ENCODE peak calls at places on chromosomes 12 and 14, in ten cellular contexts. One of them, this sample, is unnamed.

GRCh38 chr12:25677180-25677937 is 124.3 kb upstream of the LMNTD1 start:
- DNase-seq in left cardiac atrium: no peak
- DNase-seq in cardiac muscle cell: peak
- DNase-seq in activated T-cell treated with anti-CD3 and anti-CD28 coated beads, Interleukin-2, amount 50 U/mL, for 72 hours: no peak
- DNase-seq in hypothalamus: no peak
- DNase-seq in H7: no peak
- DNase-seq in H54: no peak
- DNase-seq in fibroblast of lung: no peak
- DNase-seq in stimulated activated CD8-positive, alpha-beta memory T cell treated with anti-CD3 and anti-CD28 coated beads, Interleukin-15, amount 100 ng/mL, for 24 hours: no peak
- DNase-seq in tibial artery: no peak
- DNase-seq in this sample: no peak

GRCh38 chr12:118816296-118816695 is 165.0 kb upstream of the SRRM4 start:
- DNase-seq in left cardiac atrium: no peak
- DNase-seq in cardiac muscle cell: no peak
- DNase-seq in activated T-cell treated with anti-CD3 and anti-CD28 coated beads, Interleukin-2, amount 50 U/mL, for 72 hours: no peak
- DNase-seq in hypothalamus: no peak
- DNase-seq in H7: no peak
- DNase-seq in H54: no peak
- DNase-seq in fibroblast of lung: no peak
- DNase-seq in stimulated activated CD8-positive, alpha-beta memory T cell treated with anti-CD3 and anti-CD28 coated beads, Interleukin-15, amount 100 ng/mL, for 24 hours: no peak
- DNase-seq in tibial artery: no peak
- DNase-seq in this sample: no peak

GRCh38 chr14:33210304-33210703 is 271.6 kb downstream of the NPAS3 start:
- DNase-seq in left cardiac atrium: no peak
- DNase-seq in cardiac muscle cell: peak
- DNase-seq in activated T-cell treated with anti-CD3 and anti-CD28 coated beads, Interleukin-2, amount 50 U/mL, for 72 hours: no peak
- DNase-seq in hypothalamus: no peak
- DNase-seq in H7: peak
- DNase-seq in H54: no peak
- DNase-seq in fibroblast of lung: peak
- DNase-seq in stimulated activated CD8-positive, alpha-beta memory T cell treated with anti-CD3 and anti-CD28 coated beads, Interleukin-15, amount 100 ng/mL, for 24 hours: no peak
- DNase-seq in tibial artery: no peak
- DNase-seq in this sample: no peak

GRCh38 chr12:58363971-58364370 is 422.6 kb downstream of the ATP23 start:
- DNase-seq in left cardiac atrium: no peak
- DNase-seq in cardiac muscle cell: no peak
- DNase-seq in activated T-cell treated with anti-CD3 and anti-CD28 coated beads, Interleukin-2, amount 50 U/mL, for 72 hours: no peak
- DNase-seq in hypothalamus: no peak
- DNase-seq in H7: no peak
- DNase-seq in H54: no peak
- DNase-seq in fibroblast of lung: peak
- DNase-seq in stimulated activated CD8-positive, alpha-beta memory T cell treated with anti-CD3 and anti-CD28 coated beads, Interleukin-15, amount 100 ng/mL, for 24 hours: no peak
- DNase-seq in tibial artery: no peak
- DNase-seq in this sample: no peak

GRCh38 chr14:76834296-76834695 is 8.1 kb downstream of the LRRC74A start:
- DNase-seq in left cardiac atrium: no peak
- DNase-seq in cardiac muscle cell: no peak
- DNase-seq in activated T-cell treated with anti-CD3 and anti-CD28 coated beads, Interleukin-2, amount 50 U/mL, for 72 hours: no peak
- DNase-seq in hypothalamus: no peak
- DNase-seq in H7: no peak
- DNase-seq in H54: no peak
- DNase-seq in fibroblast of lung: no peak
- DNase-seq in stimulated activated CD8-positive, alpha-beta memory T cell treated with anti-CD3 and anti-CD28 coated beads, Interleukin-15, amount 100 ng/mL, for 24 hours: no peak
- DNase-seq in tibial artery: no peak
- DNase-seq in this sample: no peak

GRCh38 chr14:105999361-106000028 is 473.1 kb downstream of the TMEM121 start:
- DNase-seq in left cardiac atrium: peak
- DNase-seq in cardiac muscle cell: no peak
- DNase-seq in activated T-cell treated with anti-CD3 and anti-CD28 coated beads, Interleukin-2, amount 50 U/mL, for 72 hours: peak
- DNase-seq in hypothalamus: no peak
- DNase-seq in H7: peak
- DNase-seq in H54: no peak
- DNase-seq in fibroblast of lung: no peak
- DNase-seq in stimulated activated CD8-positive, alpha-beta memory T cell treated with anti-CD3 and anti-CD28 coated beads, Interleukin-15, amount 100 ng/mL, for 24 hours: peak
- DNase-seq in tibial artery: no peak
- DNase-seq in this sample: peak

GRCh38 chr14:26930576-26930975 is 332.7 kb upstream of the NOVA1 start:
- DNase-seq in left cardiac atrium: no peak
- DNase-seq in cardiac muscle cell: no peak
- DNase-seq in activated T-cell treated with anti-CD3 and anti-CD28 coated beads, Interleukin-2, amount 50 U/mL, for 72 hours: no peak
- DNase-seq in hypothalamus: no peak
- DNase-seq in H7: no peak
- DNase-seq in H54: no peak
- DNase-seq in fibroblast of lung: no peak
- DNase-seq in stimulated activated CD8-positive, alpha-beta memory T cell treated with anti-CD3 and anti-CD28 coated beads, Interleukin-15, amount 100 ng/mL, for 24 hours: no peak
- DNase-seq in tibial artery: no peak
- DNase-seq in this sample: no peak

GRCh38 chr14:47186491-47186890 is 488.9 kb downstream of the MDGA2 start:
- DNase-seq in left cardiac atrium: no peak
- DNase-seq in cardiac muscle cell: peak
- DNase-seq in activated T-cell treated with anti-CD3 and anti-CD28 coated beads, Interleukin-2, amount 50 U/mL, for 72 hours: no peak
- DNase-seq in hypothalamus: no peak
- DNase-seq in H7: no peak
- DNase-seq in H54: no peak
- DNase-seq in fibroblast of lung: no peak
- DNase-seq in stimulated activated CD8-positive, alpha-beta memory T cell treated with anti-CD3 and anti-CD28 coated beads, Interleukin-15, amount 100 ng/mL, for 24 hours: no peak
- DNase-seq in tibial artery: no peak
- DNase-seq in this sample: no peak

GRCh38 chr14:71056168-71056567 is 148.9 kb downstream of the PCNX1 start:
- DNase-seq in left cardiac atrium: no peak
- DNase-seq in cardiac muscle cell: no peak
- DNase-seq in activated T-cell treated with anti-CD3 and anti-CD28 coated beads, Interleukin-2, amount 50 U/mL, for 72 hours: no peak
- DNase-seq in hypothalamus: no peak
- DNase-seq in H7: no peak
- DNase-seq in H54: no peak
- DNase-seq in fibroblast of lung: peak
- DNase-seq in stimulated activated CD8-positive, alpha-beta memory T cell treated with anti-CD3 and anti-CD28 coated beads, Interleukin-15, amount 100 ng/mL, for 24 hours: no peak
- DNase-seq in tibial artery: no peak
- DNase-seq in this sample: no peak

GRCh38 chr12:131917711-131918306 is 11.3 kb upstream of the PUS1 start:
- DNase-seq in left cardiac atrium: peak
- DNase-seq in cardiac muscle cell: no peak
- DNase-seq in activated T-cell treated with anti-CD3 and anti-CD28 coated beads, Interleukin-2, amount 50 U/mL, for 72 hours: no peak
- DNase-seq in hypothalamus: no peak
- DNase-seq in H7: peak
- DNase-seq in H54: no peak
- DNase-seq in fibroblast of lung: no peak
- DNase-seq in stimulated activated CD8-positive, alpha-beta memory T cell treated with anti-CD3 and anti-CD28 coated beads, Interleukin-15, amount 100 ng/mL, for 24 hours: no peak
- DNase-seq in tibial artery: no peak
- DNase-seq in this sample: no peak

GRCh38 chr14:22614240-22614799 is 16.2 kb downstream of the ABHD4 start:
- DNase-seq in left cardiac atrium: peak
- DNase-seq in cardiac muscle cell: peak
- DNase-seq in activated T-cell treated with anti-CD3 and anti-CD28 coated beads, Interleukin-2, amount 50 U/mL, for 72 hours: no peak
- DNase-seq in hypothalamus: no peak
- DNase-seq in H7: no peak
- DNase-seq in H54: peak
- DNase-seq in fibroblast of lung: peak
- DNase-seq in stimulated activated CD8-positive, alpha-beta memory T cell treated with anti-CD3 and anti-CD28 coated beads, Interleukin-15, amount 100 ng/mL, for 24 hours: no peak
- DNase-seq in tibial artery: no peak
- DNase-seq in this sample: no peak

GRCh38 chr12:52204095-52204930 is 12.5 kb upstream of the KRT80 start:
- DNase-seq in left cardiac atrium: peak
- DNase-seq in cardiac muscle cell: no peak
- DNase-seq in activated T-cell treated with anti-CD3 and anti-CD28 coated beads, Interleukin-2, amount 50 U/mL, for 72 hours: no peak
- DNase-seq in hypothalamus: no peak
- DNase-seq in H7: peak
- DNase-seq in H54: no peak
- DNase-seq in fibroblast of lung: peak
- DNase-seq in stimulated activated CD8-positive, alpha-beta memory T cell treated with anti-CD3 and anti-CD28 coated beads, Interleukin-15, amount 100 ng/mL, for 24 hours: no peak
- DNase-seq in tibial artery: peak
- DNase-seq in this sample: no peak

GRCh38 chr12:88401153-88401552 is 179.1 kb downstream of the KITLG start:
- DNase-seq in left cardiac atrium: no peak
- DNase-seq in cardiac muscle cell: no peak
- DNase-seq in activated T-cell treated with anti-CD3 and anti-CD28 coated beads, Interleukin-2, amount 50 U/mL, for 72 hours: no peak
- DNase-seq in hypothalamus: no peak
- DNase-seq in H7: no peak
- DNase-seq in H54: no peak
- DNase-seq in fibroblast of lung: peak
- DNase-seq in stimulated activated CD8-positive, alpha-beta memory T cell treated with anti-CD3 and anti-CD28 coated beads, Interleukin-15, amount 100 ng/mL, for 24 hours: no peak
- DNase-seq in tibial artery: no peak
- DNase-seq in this sample: no peak

GRCh38 chr12:83826112-83826511 is 1086.5 kb downstream of the SLC6A15 start:
- DNase-seq in left cardiac atrium: no peak
- DNase-seq in cardiac muscle cell: peak
- DNase-seq in activated T-cell treated with anti-CD3 and anti-CD28 coated beads, Interleukin-2, amount 50 U/mL, for 72 hours: peak
- DNase-seq in hypothalamus: no peak
- DNase-seq in H7: peak
- DNase-seq in H54: no peak
- DNase-seq in fibroblast of lung: peak
- DNase-seq in stimulated activated CD8-positive, alpha-beta memory T cell treated with anti-CD3 and anti-CD28 coated beads, Interleukin-15, amount 100 ng/mL, for 24 hours: no peak
- DNase-seq in tibial artery: no peak
- DNase-seq in this sample: no peak

GRCh38 chr14:64855732-64856527 is 23.8 kb downstream of the SPTB start:
- DNase-seq in left cardiac atrium: no peak
- DNase-seq in cardiac muscle cell: no peak
- DNase-seq in activated T-cell treated with anti-CD3 and anti-CD28 coated beads, Interleukin-2, amount 50 U/mL, for 72 hours: no peak
- DNase-seq in hypothalamus: no peak
- DNase-seq in H7: no peak
- DNase-seq in H54: no peak
- DNase-seq in fibroblast of lung: no peak
- DNase-seq in stimulated activated CD8-positive, alpha-beta memory T cell treated with anti-CD3 and anti-CD28 coated beads, Interleukin-15, amount 100 ng/mL, for 24 hours: no peak
- DNase-seq in tibial artery: no peak
- DNase-seq in this sample: no peak

GRCh38 chr12:12172106-12172511 is 94.7 kb downstream of the LRP6 start:
- DNase-seq in left cardiac atrium: no peak
- DNase-seq in cardiac muscle cell: peak
- DNase-seq in activated T-cell treated with anti-CD3 and anti-CD28 coated beads, Interleukin-2, amount 50 U/mL, for 72 hours: peak
- DNase-seq in hypothalamus: no peak
- DNase-seq in H7: no peak
- DNase-seq in H54: no peak
- DNase-seq in fibroblast of lung: peak
- DNase-seq in stimulated activated CD8-positive, alpha-beta memory T cell treated with anti-CD3 and anti-CD28 coated beads, Interleukin-15, amount 100 ng/mL, for 24 hours: no peak
- DNase-seq in tibial artery: no peak
- DNase-seq in this sample: no peak

GRCh38 chr14:99273025-99273723 is 1.2 kb upstream of the BCL11B start:
- DNase-seq in left cardiac atrium: no peak
- DNase-seq in cardiac muscle cell: peak
- DNase-seq in activated T-cell treated with anti-CD3 and anti-CD28 coated beads, Interleukin-2, amount 50 U/mL, for 72 hours: peak
- DNase-seq in hypothalamus: no peak
- DNase-seq in H7: peak
- DNase-seq in H54: no peak
- DNase-seq in fibroblast of lung: no peak
- DNase-seq in stimulated activated CD8-positive, alpha-beta memory T cell treated with anti-CD3 and anti-CD28 coated beads, Interleukin-15, amount 100 ng/mL, for 24 hours: no peak
- DNase-seq in tibial artery: no peak
- DNase-seq in this sample: no peak

GRCh38 chr12:92340441-92341332 is 195.0 kb upstream of the BTG1 start:
- DNase-seq in left cardiac atrium: no peak
- DNase-seq in cardiac muscle cell: peak
- DNase-seq in activated T-cell treated with anti-CD3 and anti-CD28 coated beads, Interleukin-2, amount 50 U/mL, for 72 hours: no peak
- DNase-seq in hypothalamus: no peak
- DNase-seq in H7: no peak
- DNase-seq in H54: no peak
- DNase-seq in fibroblast of lung: no peak
- DNase-seq in stimulated activated CD8-positive, alpha-beta memory T cell treated with anti-CD3 and anti-CD28 coated beads, Interleukin-15, amount 100 ng/mL, for 24 hours: no peak
- DNase-seq in tibial artery: no peak
- DNase-seq in this sample: no peak

GRCh38 chr12:57692500-57692899 is 1.4 kb upstream of the OS9 start:
- DNase-seq in left cardiac atrium: no peak
- DNase-seq in cardiac muscle cell: no peak
- DNase-seq in activated T-cell treated with anti-CD3 and anti-CD28 coated beads, Interleukin-2, amount 50 U/mL, for 72 hours: no peak
- DNase-seq in hypothalamus: no peak
- DNase-seq in H7: no peak
- DNase-seq in H54: no peak
- DNase-seq in fibroblast of lung: no peak
- DNase-seq in stimulated activated CD8-positive, alpha-beta memory T cell treated with anti-CD3 and anti-CD28 coated beads, Interleukin-15, amount 100 ng/mL, for 24 hours: no peak
- DNase-seq in tibial artery: no peak
- DNase-seq in this sample: no peak

GRCh38 chr12:75443709-75444108 is 36.8 kb upstream of the GLIPR1 start:
- DNase-seq in left cardiac atrium: no peak
- DNase-seq in cardiac muscle cell: no peak
- DNase-seq in activated T-cell treated with anti-CD3 and anti-CD28 coated beads, Interleukin-2, amount 50 U/mL, for 72 hours: no peak
- DNase-seq in hypothalamus: no peak
- DNase-seq in H7: no peak
- DNase-seq in H54: no peak
- DNase-seq in fibroblast of lung: peak
- DNase-seq in stimulated activated CD8-positive, alpha-beta memory T cell treated with anti-CD3 and anti-CD28 coated beads, Interleukin-15, amount 100 ng/mL, for 24 hours: no peak
- DNase-seq in tibial artery: no peak
- DNase-seq in this sample: no peak

GRCh38 chr12:110174373-110174996 is 50.3 kb downstream of the IFT81 start:
- DNase-seq in left cardiac atrium: no peak
- DNase-seq in cardiac muscle cell: no peak
- DNase-seq in activated T-cell treated with anti-CD3 and anti-CD28 coated beads, Interleukin-2, amount 50 U/mL, for 72 hours: no peak
- DNase-seq in hypothalamus: no peak
- DNase-seq in H7: no peak
- DNase-seq in H54: no peak
- DNase-seq in fibroblast of lung: no peak
- DNase-seq in stimulated activated CD8-positive, alpha-beta memory T cell treated with anti-CD3 and anti-CD28 coated beads, Interleukin-15, amount 100 ng/mL, for 24 hours: no peak
- DNase-seq in tibial artery: no peak
- DNase-seq in this sample: no peak

GRCh38 chr12:57000393-57000792 is 6.0 kb downstream of the ZBTB39 start:
- DNase-seq in left cardiac atrium: no peak
- DNase-seq in cardiac muscle cell: no peak
- DNase-seq in activated T-cell treated with anti-CD3 and anti-CD28 coated beads, Interleukin-2, amount 50 U/mL, for 72 hours: no peak
- DNase-seq in hypothalamus: no peak
- DNase-seq in H7: no peak
- DNase-seq in H54: peak
- DNase-seq in fibroblast of lung: no peak
- DNase-seq in stimulated activated CD8-positive, alpha-beta memory T cell treated with anti-CD3 and anti-CD28 coated beads, Interleukin-15, amount 100 ng/mL, for 24 hours: no peak
- DNase-seq in tibial artery: no peak
- DNase-seq in this sample: no peak

GRCh38 chr14:21023817-21024667 is 819 bp downstream of the NDRG2 start:
- DNase-seq in left cardiac atrium: no peak
- DNase-seq in cardiac muscle cell: no peak
- DNase-seq in activated T-cell treated with anti-CD3 and anti-CD28 coated beads, Interleukin-2, amount 50 U/mL, for 72 hours: peak
- DNase-seq in hypothalamus: no peak
- DNase-seq in H7: peak
- DNase-seq in H54: no peak
- DNase-seq in fibroblast of lung: no peak
- DNase-seq in stimulated activated CD8-positive, alpha-beta memory T cell treated with anti-CD3 and anti-CD28 coated beads, Interleukin-15, amount 100 ng/mL, for 24 hours: no peak
- DNase-seq in tibial artery: no peak
- DNase-seq in this sample: no peak

GRCh38 chr14:62886461-62886860 is 158.8 kb downstream of the KCNH5 start:
- DNase-seq in left cardiac atrium: no peak
- DNase-seq in cardiac muscle cell: no peak
- DNase-seq in activated T-cell treated with anti-CD3 and anti-CD28 coated beads, Interleukin-2, amount 50 U/mL, for 72 hours: no peak
- DNase-seq in hypothalamus: no peak
- DNase-seq in H7: no peak
- DNase-seq in H54: no peak
- DNase-seq in fibroblast of lung: no peak
- DNase-seq in stimulated activated CD8-positive, alpha-beta memory T cell treated with anti-CD3 and anti-CD28 coated beads, Interleukin-15, amount 100 ng/mL, for 24 hours: no peak
- DNase-seq in tibial artery: no peak
- DNase-seq in this sample: no peak

GRCh38 chr14:29734732-29735131 is 192.9 kb downstream of the PRKD1 start:
- DNase-seq in left cardiac atrium: no peak
- DNase-seq in cardiac muscle cell: no peak
- DNase-seq in activated T-cell treated with anti-CD3 and anti-CD28 coated beads, Interleukin-2, amount 50 U/mL, for 72 hours: no peak
- DNase-seq in hypothalamus: no peak
- DNase-seq in H7: no peak
- DNase-seq in H54: no peak
- DNase-seq in fibroblast of lung: no peak
- DNase-seq in stimulated activated CD8-positive, alpha-beta memory T cell treated with anti-CD3 and anti-CD28 coated beads, Interleukin-15, amount 100 ng/mL, for 24 hours: no peak
- DNase-seq in tibial artery: no peak
- DNase-seq in this sample: no peak

GRCh38 chr12:116698131-116698495 is 39.8 kb downstream of the SPRING1 start:
- DNase-seq in left cardiac atrium: no peak
- DNase-seq in cardiac muscle cell: no peak
- DNase-seq in activated T-cell treated with anti-CD3 and anti-CD28 coated beads, Interleukin-2, amount 50 U/mL, for 72 hours: no peak
- DNase-seq in hypothalamus: no peak
- DNase-seq in H7: no peak
- DNase-seq in H54: no peak
- DNase-seq in fibroblast of lung: no peak
- DNase-seq in stimulated activated CD8-positive, alpha-beta memory T cell treated with anti-CD3 and anti-CD28 coated beads, Interleukin-15, amount 100 ng/mL, for 24 hours: no peak
- DNase-seq in tibial artery: no peak
- DNase-seq in this sample: no peak

GRCh38 chr14:80776657-80777056 is 164.9 kb downstream of the CEP128 start:
- DNase-seq in left cardiac atrium: no peak
- DNase-seq in cardiac muscle cell: no peak
- DNase-seq in activated T-cell treated with anti-CD3 and anti-CD28 coated beads, Interleukin-2, amount 50 U/mL, for 72 hours: no peak
- DNase-seq in hypothalamus: no peak
- DNase-seq in H7: no peak
- DNase-seq in H54: no peak
- DNase-seq in fibroblast of lung: no peak
- DNase-seq in stimulated activated CD8-positive, alpha-beta memory T cell treated with anti-CD3 and anti-CD28 coated beads, Interleukin-15, amount 100 ng/mL, for 24 hours: no peak
- DNase-seq in tibial artery: no peak
- DNase-seq in this sample: no peak

GRCh38 chr12:67302162-67302561 is 33.0 kb downstream of the CAND1 start:
- DNase-seq in left cardiac atrium: no peak
- DNase-seq in cardiac muscle cell: no peak
- DNase-seq in activated T-cell treated with anti-CD3 and anti-CD28 coated beads, Interleukin-2, amount 50 U/mL, for 72 hours: no peak
- DNase-seq in hypothalamus: no peak
- DNase-seq in H7: no peak
- DNase-seq in H54: no peak
- DNase-seq in fibroblast of lung: no peak
- DNase-seq in stimulated activated CD8-positive, alpha-beta memory T cell treated with anti-CD3 and anti-CD28 coated beads, Interleukin-15, amount 100 ng/mL, for 24 hours: no peak
- DNase-seq in tibial artery: no peak
- DNase-seq in this sample: no peak